ENCODE peak calls at places on chromosome 6, in ten cellular contexts. W is GM12892; E is left cardiac atrium; M is iris pigment epithelial cell; D is stimulated activated CD8-positive, alpha-beta memory T cell treated with anti-CD3 and anti-CD28 coated beads, Interleukin-15, amount 100 ng/mL, for 1 hour; B is BJ; N is hypothalamus; Z is CD4-positive, alpha-beta memory T cell; X is lower lobe of right lung; G is midbrain. Q is an unnamed sample.

GRCh38 chr6:37840143-37840939 is 20.8 kb downstream of the ZFAND3 start:
- DNase-seq in G (no peak), D (no peak), E (no peak), Z (no peak), M (no peak), B (no peak), N (no peak), W (no peak), X (no peak), Q (no peak)

GRCh38 chr6:44630125-44631028 is 242.9 kb downstream of the CDC5L start:
- DNase-seq in N (peak; percentile 20), X (peak; percentile 56), M (peak; percentile 71), W (peak; percentile 28), Z (peak; percentile 23), D (no peak), B (no peak), E (peak; percentile 36), G (peak; percentile 39), Q (no peak)

GRCh38 chr6:111057074-111057752 is 30.1 kb upstream of the SLC16A10 start:
- DNase-seq in G (no peak), N (no peak), Z (peak; percentile 30), W (peak; percentile 22), E (no peak), B (no peak), X (no peak), D (no peak), M (peak; percentile 52), Q (no peak)

GRCh38 chr6:6758915-6759654 is 170.6 kb downstream of the LY86 start:
- DNase-seq in D (no peak), X (no peak), Z (no peak), B (no peak), E (peak; percentile 53), M (peak; percentile 64), G (peak; percentile 45), W (peak; percentile 41), N (peak; percentile 41), Q (no peak)

GRCh38 chr6:56297022-56297995 is 49.9 kb upstream of the COL21A1 start:
- DNase-seq in X (no peak), B (no peak), G (no peak), M (peak; percentile 29), E (no peak), Z (no peak), N (no peak), W (no peak), D (no peak), Q (no peak)

GRCh38 chr6:115759051-115759450 is 301.6 kb downstream of the FRK start:
- DNase-seq in N (no peak), D (no peak), B (no peak), G (no peak), E (no peak), X (no peak), M (no peak), W (no peak), Z (no peak), Q (no peak)

GRCh38 chr6:32113386-32114352 is 4.5 kb upstream of the TNXB start:
- DNase-seq in Z (no peak), D (no peak), E (peak; percentile 92), B (peak; percentile 97), N (peak; percentile 69), M (peak; percentile 89), W (no peak), G (peak; percentile 77), X (peak; percentile 79), Q (no peak)

GRCh38 chr6:3872370-3872854 is 23.2 kb downstream of the FAM50B start:
- DNase-seq in G (no peak), N (no peak), D (no peak), Z (no peak), B (no peak), E (no peak), M (no peak), W (no peak), X (no peak), Q (no peak)

GRCh38 chr6:148814082-148814790 is 67.4 kb downstream of the UST start:
- DNase-seq in Z (no peak), N (no peak), W (no peak), D (no peak), E (no peak), M (no peak), B (no peak), X (no peak), G (no peak), Q (no peak)

GRCh38 chr6:43993881-43994523 is 133.2 kb downstream of the MRPL14 start:
- DNase-seq in D (no peak), Z (no peak), E (no peak), G (no peak), W (no peak), X (no peak), N (no peak), M (no peak), B (no peak), Q (no peak)

GRCh38 chr6:160960067-160960466 is 31.5 kb upstream of the MAP3K4 start:
- DNase-seq in Z (no peak), D (no peak), W (no peak), M (no peak), G (no peak), N (no peak), E (no peak), B (no peak), X (no peak), Q (no peak)

GRCh38 chr6:134984821-134985220 is 34.9 kb upstream of the ALDH8A1 start:
- DNase-seq in X (no peak), G (no peak), Z (no peak), E (no peak), D (no peak), B (no peak), W (no peak), M (peak; percentile 57), N (no peak), Q (no peak)

Q was measured in activated CD4-positive, CD25-positive, alpha-beta regulatory T cell.